ENCODE peak calls at places on chromosomes 4 and X, in seven cellular contexts. D is stimulated activated naive CD8-positive, alpha-beta T cell treated with anti-CD3 and anti-CD28 coated beads, Interleukin-15, Interleukin-2, amounts not matched to agents 100 U/mL and 50 U/mL, for 24 hours; O is neuronal stem cell; Z is HS-5; K is NCI-H2081; M is posterior cingulate gyrus; H is neural crest cell. B is an unnamed sample.

GRCh38 chr4:163404080-163404479 is 60.4 kb downstream of the NPY5R start:
- DNase-seq in M (no peak), Z (no peak), K (no peak), O (no peak), D (no peak), H (no peak), B (no peak)

GRCh38 chrX:87626996-87627395 is 109.4 kb downstream of the KLHL4 start:
- DNase-seq in H (no peak), M (no peak), O (no peak), Z (no peak), D (no peak), K (no peak), B (no peak)

GRCh38 chrX:54029543-54030143 is 14.6 kb downstream of the PHF8 start:
- DNase-seq in O (no peak), H (no peak), Z (no peak), D (no peak), K (peak; percentile 81), M (no peak), B (no peak)

GRCh38 chr4:5995901-5996623 is 22.2 kb downstream of the C4orf50 start:
- DNase-seq in H (no peak), M (no peak), Z (no peak), K (no peak), O (no peak), D (no peak), B (no peak)

GRCh38 chr4:8238515-8239053 is 31.0 kb upstream of the HTRA3 start:
- DNase-seq in M (no peak), K (no peak), O (peak; percentile 26), D (no peak), H (peak; percentile 29), Z (no peak), B (no peak)

GRCh38 chrX:23857409-23857808 is 50.3 kb downstream of the APOO start:
- DNase-seq in K (no peak), Z (no peak), O (no peak), D (no peak), H (no peak), M (no peak), B (no peak)

GRCh38 chrX:104435249-104435648 is 130.8 kb upstream of the IL1RAPL2 start:
- DNase-seq in D (no peak), M (no peak), H (no peak), O (no peak), Z (no peak), K (peak; percentile 24), B (no peak)

GRCh38 chr4:166318810-166319525 is 445.9 kb downstream of the TLL1 start:
- DNase-seq in O (no peak), Z (peak; percentile 82), K (no peak), D (no peak), H (no peak), M (no peak), B (peak; percentile 30)

GRCh38 chr4:114464873-114465272 is 133.7 kb upstream of the UGT8 start:
- DNase-seq in Z (no peak), O (no peak), M (no peak), K (no peak), H (no peak), D (no peak), B (no peak)

GRCh38 chrX:74420194-74421035 is 878 bp upstream of the SLC16A2 start:
- DNase-seq in K (peak; percentile 6), D (peak; percentile 27), H (peak; percentile 26), M (peak; percentile 44), O (peak; percentile 48), Z (no peak), B (no peak)

GRCh38 chr4:165524532-165525190 is 145.9 kb downstream of the CPE start:
- DNase-seq in Z (no peak), M (no peak), D (no peak), H (no peak), K (no peak), O (no peak), B (no peak)

GRCh38 chr4:54940996-54941395 is 184.4 kb downstream of the KDR start:
- DNase-seq in D (peak; percentile 21), K (no peak), O (no peak), H (no peak), M (no peak), Z (no peak), B (no peak)

GRCh38 chrX:148659481-148659880 is 159.1 kb downstream of the AFF2 start:
- DNase-seq in Z (no peak), D (no peak), K (no peak), H (no peak), O (no peak), M (no peak), B (no peak)

GRCh38 chr4:15427126-15427525 is 707 bp upstream of the C1QTNF7 start:
- DNase-seq in D (no peak), M (no peak), H (no peak), O (no peak), K (no peak), Z (no peak), B (no peak)

GRCh38 chr4:7336067-7336569 is 98.6 kb downstream of the PSAPL1 start:
- DNase-seq in O (no peak), Z (no peak), D (no peak), M (peak; percentile 6), K (no peak), H (no peak), B (no peak)

GRCh38 chr4:145589923-145590702 is 29.1 kb upstream of the MMAA start:
- DNase-seq in K (no peak), D (no peak), H (no peak), Z (no peak), O (no peak), M (no peak), B (no peak)

GRCh38 chr4:40323866-40324265 is 11.3 kb upstream of the CHRNA9 start:
- DNase-seq in M (no peak), Z (no peak), H (no peak), K (no peak), D (no peak), O (no peak), B (no peak)

GRCh38 chrX:47215291-47215900 is 3.1 kb upstream of the CDK16 start:
- DNase-seq in K (no peak), Z (no peak), D (no peak), H (no peak), O (no peak), M (no peak), B (no peak)

GRCh38 chr4:55258152-55258863 is 87.7 kb upstream of the SRD5A3 start:
- DNase-seq in H (no peak), K (no peak), O (no peak), Z (no peak), M (no peak), D (no peak), B (no peak)

GRCh38 chrX:106912864-106913263 is 7.3 kb upstream of the CLDN2 start:
- DNase-seq in K (no peak), M (no peak), Z (peak; percentile 15), O (no peak), H (no peak), D (no peak), B (no peak)

GRCh38 chr4:158189409-158189808 is 16.6 kb upstream of the GASK1B start:
- DNase-seq in Z (no peak), D (no peak), K (no peak), O (no peak), H (no peak), M (no peak), B (no peak)

GRCh38 chrX:98380556-98380955 is 1496.8 kb downstream of the RPA4 start:
- DNase-seq in O (no peak), M (no peak), D (no peak), Z (no peak), K (no peak), H (peak; percentile 8), B (no peak)

GRCh38 chrX:39903343-39903742 is 194.4 kb downstream of the BCOR start:
- DNase-seq in O (no peak), K (no peak), D (no peak), M (no peak), H (no peak), Z (no peak), B (no peak)

B was measured in epithelial cell of proximal tubule.